ENCODE peak calls at places on chromosomes 5 and 9, in seven cellular contexts. I, Z, A, G, E, T and H are unnamed samples.

GRCh38 chr9:119283118-119283794 is 86.0 kb downstream of the BRINP1 start:
- DNase-seq in I (no peak), Z (no peak), A (no peak), G (no peak), E (no peak), T (no peak), H (peak; percentile 90)

GRCh38 chr9:35731415-35732184 is 395 bp downstream of the TLN1 start:
- DNase-seq in I (no peak), Z (peak; percentile 30), A (no peak), G (no peak), E (peak; percentile 7), T (no peak), H (no peak)

GRCh38 chr9:532707-533106 is 308.8 kb upstream of the DMRT1 start:
- DNase-seq in I (no peak), Z (peak; percentile 41), A (no peak), G (no peak), E (no peak), T (no peak), H (no peak)

GRCh38 chr5:160165137-160166068 is 46.2 kb upstream of the PWWP2A start:
- DNase-seq in I (peak; percentile 92), Z (no peak), A (peak; percentile 98), G (no peak), E (peak; percentile 100), T (peak; percentile 96), H (peak; percentile 99)

GRCh38 chr5:179406031-179406681 is 60.9 kb upstream of the ADAMTS2 start:
- DNase-seq in I (no peak), Z (no peak), A (peak; percentile 20), G (no peak), E (no peak), T (no peak), H (peak; percentile 64)

GRCh38 chr5:1730487-1730847 is 69.2 kb downstream of the MRPL36 start:
- DNase-seq in I (no peak), Z (no peak), A (no peak), G (no peak), E (no peak), T (no peak), H (no peak)

GRCh38 chr5:95810305-95811125 is 12.0 kb downstream of the GLRX start:
- DNase-seq in I (no peak), Z (no peak), A (peak; percentile 37), G (no peak), E (no peak), T (no peak), H (peak; percentile 43)

GRCh38 chr9:104177003-104177611 is 83.0 kb downstream of the SMC2 start:
- DNase-seq in I (no peak), Z (peak; percentile 46), A (no peak), G (no peak), E (peak; percentile 0), T (peak; percentile 1), H (no peak)

GRCh38 chr5:123450641-123451421 is 27.6 kb upstream of the CEP120 start:
- DNase-seq in I (no peak), Z (peak; percentile 87), A (no peak), G (no peak), E (peak; percentile 23), T (peak; percentile 13), H (no peak)

GRCh38 chr5:131281133-131281867 is 17.4 kb downstream of the CDC42SE2 start:
- DNase-seq in I (no peak), Z (no peak), A (peak; percentile 17), G (no peak), E (no peak), T (no peak), H (no peak)

GRCh38 chr5:141412853-141413539 is at the start of gene PCDHGA10:
- DNase-seq in I (peak; percentile 93), Z (peak; percentile 1), A (peak; percentile 80), G (peak; percentile 56), E (peak; percentile 77), T (peak; percentile 67), H (peak; percentile 81)

GRCh38 chr5:4196744-4197646 is 601.4 kb downstream of the IRX1 start:
- DNase-seq in I (no peak), Z (no peak), A (no peak), G (no peak), E (no peak), T (no peak), H (no peak)

GRCh38 chr9:38208206-38208901 is 139.3 kb upstream of the SHB start:
- DNase-seq in I (no peak), Z (no peak), A (no peak), G (no peak), E (no peak), T (no peak), H (no peak)

GRCh38 chr5:108472237-108472636 is 90.3 kb upstream of the FBXL17 start:
- DNase-seq in I (no peak), Z (no peak), A (peak; percentile 51), G (no peak), E (peak; percentile 23), T (no peak), H (peak; percentile 12)

GRCh38 chr5:32390819-32391591 is 53.5 kb downstream of the ZFR start:
- DNase-seq in I (peak; percentile 4), Z (no peak), A (peak; percentile 95), G (no peak), E (peak; percentile 95), T (no peak), H (peak; percentile 94)

GRCh38 chr9:22124263-22125011 is 115.3 kb upstream of the CDKN2B start:
- DNase-seq in I (no peak), Z (no peak), A (peak; percentile 61), G (no peak), E (peak; percentile 60), T (peak; percentile 37), H (peak; percentile 93)

GRCh38 chr5:126745259-126745992 is 31.5 kb upstream of the LMNB1 start:
- DNase-seq in I (no peak), Z (peak; percentile 30), A (no peak), G (no peak), E (no peak), T (no peak), H (no peak)

GRCh38 chr5:167549763-167550162 is 741.7 kb upstream of the WWC1 start:
- DNase-seq in I (no peak), Z (no peak), A (no peak), G (no peak), E (no peak), T (no peak), H (no peak)

GRCh38 chr9:104863180-104863883 is 64.6 kb downstream of the ABCA1 start:
- DNase-seq in I (peak; percentile 48), Z (peak; percentile 74), A (peak; percentile 93), G (peak; percentile 27), E (peak; percentile 81), T (peak; percentile 45), H (peak; percentile 87)

GRCh38 chr5:1474875-1475543 is 29.8 kb upstream of the SLC6A3 start:
- DNase-seq in I (no peak), Z (no peak), A (no peak), G (no peak), E (no peak), T (no peak), H (no peak)

GRCh38 chr5:65721050-65721774 is 697 bp downstream of the SGTB start:
- DNase-seq in I (peak; percentile 40), Z (peak; percentile 49), A (peak; percentile 83), G (no peak), E (peak; percentile 74), T (peak; percentile 67), H (peak; percentile 79)

GRCh38 chr5:168171901-168172717 is 119.3 kb upstream of the WWC1 start:
- DNase-seq in I (no peak), Z (no peak), A (no peak), G (no peak), E (no peak), T (no peak), H (no peak)

GRCh38 chr9:6229604-6230003 is 14.0 kb downstream of the IL33 start:
- DNase-seq in I (no peak), Z (peak; percentile 48), A (peak; percentile 12), G (no peak), E (no peak), T (no peak), H (no peak)

GRCh38 chr5:170582931-170583330 is 79.1 kb downstream of the KCNIP1 start:
- DNase-seq in I (no peak), Z (no peak), A (no peak), G (no peak), E (no peak), T (no peak), H (no peak)